ENCODE peak calls at places on chromosomes 3 and 15, in four cellular contexts. S is lower lobe of right lung, W is dermis blood vessel endothelial cell, M is cardiac fibroblast. E is an unnamed sample.

GRCh38 chr15:73284073-73284472 is 84.7 kb downstream of the HCN4 start:
- DNase-seq in S (no peak), W (peak), M (peak), E (peak)

GRCh38 chr15:45759910-45760309 is 125.1 kb downstream of the SQOR start:
- DNase-seq in S (no peak), W (no peak), M (no peak), E (no peak)

GRCh38 chr15:69367231-69367630 is 46.9 kb upstream of the KIF23 start:
- DNase-seq in S (no peak), W (no peak), M (no peak), E (no peak)

GRCh38 chr3:18730491-18730890 is 305.4 kb upstream of the SATB1 start:
- DNase-seq in S (no peak), W (no peak), M (no peak), E (no peak)

GRCh38 chr15:53527996-53528395 is 231.5 kb downstream of the WDR72 start:
- DNase-seq in S (no peak), W (no peak), M (no peak), E (no peak)

GRCh38 chr3:567488-568173 is 371.1 kb downstream of the CHL1 start:
- DNase-seq in S (no peak), W (no peak), M (no peak), E (no peak)

GRCh38 chr3:113948015-113948917 is 453 bp downstream of the ZDHHC23 start:
- DNase-seq in S (peak), W (peak), M (no peak), E (peak)

GRCh38 chr15:92647467-92648163 is 8.0 kb downstream of the FAM174B start:
- DNase-seq in S (no peak), W (no peak), M (no peak), E (no peak)

GRCh38 chr3:158918008-158918407 is 116.2 kb downstream of the MFSD1 start:
- DNase-seq in S (no peak), W (peak), M (peak), E (peak)

GRCh38 chr3:116135462-116135861 is 309.8 kb downstream of the LSAMP start:
- DNase-seq in S (no peak), W (no peak), M (peak), E (peak)

GRCh38 chr15:60674704-60675405 is 195.9 kb upstream of the ICE2 start:
- DNase-seq in S (no peak), W (no peak), M (no peak), E (no peak)

GRCh38 chr3:129974451-129975331 is at the start of gene TRH:
- DNase-seq in S (no peak), W (no peak), M (no peak), E (no peak)

GRCh38 chr3:49493901-49494300 is 23.8 kb downstream of the DAG1 start:
- DNase-seq in S (no peak), W (no peak), M (peak), E (no peak)

GRCh38 chr15:72169921-72170611 is 27.5 kb downstream of the GRAMD2A start:
- DNase-seq in S (no peak), W (no peak), M (no peak), E (no peak)

GRCh38 chr3:133259767-133260166 is 140.1 kb upstream of the BFSP2 start:
- DNase-seq in S (no peak), W (no peak), M (no peak), E (no peak)

GRCh38 chr3:7684193-7684592 is 817.4 kb upstream of the LMCD1 start:
- DNase-seq in S (no peak), W (no peak), M (no peak), E (no peak)

GRCh38 chr15:43318990-43319771 is 11.2 kb downstream of the LCMT2 start:
- DNase-seq in S (no peak), W (no peak), M (no peak), E (no peak)

GRCh38 chr3:37492977-37493471 is 318.6 kb upstream of the LRRFIP2 start:
- DNase-seq in S (no peak), W (peak), M (peak), E (peak)

GRCh38 chr3:4462641-4463040 is 4.4 kb downstream of the SUMF1 start:
- DNase-seq in S (no peak), W (no peak), M (no peak), E (no peak)

GRCh38 chr15:84034831-84035753 is 200.5 kb upstream of the GOLGA6L4 start:
- DNase-seq in S (no peak), W (peak), M (peak), E (no peak)

GRCh38 chr3:176939022-176939817 is 258.1 kb downstream of the TBL1XR1 start:
- DNase-seq in S (no peak), W (peak), M (peak), E (peak)

GRCh38 chr15:51681303-51681963 is at the start of gene SCG3:
- DNase-seq in S (peak), W (peak), M (peak), E (peak)

GRCh38 chr15:75775296-75776074 is 62.8 kb upstream of the CSPG4 start:
- DNase-seq in S (no peak), W (no peak), M (no peak), E (no peak)

GRCh38 chr15:63474810-63475316 is 29.5 kb upstream of the USP3 start:
- DNase-seq in S (peak), W (no peak), M (no peak), E (no peak)

E was measured in endothelial cell of umbilical vein.